ENCODE peak calls at places on chromosomes 13 and 19, in nine cellular contexts. One of them, this sample, is unnamed. For H3K4me1, the result is how much of the 10 kb centered on the place peaks cover.

GRCh38 chr13:104796581-104796980 is 1730.4 kb upstream of the SLC10A2 start:
- DNase-seq in body of pancreas: no peak
- DNase-seq in stomach: no peak
- DNase-seq in prostate gland: no peak
- DNase-seq in K562: no peak
- DNase-seq in uterus: no peak
- DNase-seq in adrenal gland: no peak
- DNase-seq in IMR-90: no peak
- DNase-seq in A549: no peak
- DNase-seq in this sample: no peak

GRCh38 chr19:13347351-13347750 is 158.9 kb downstream of the CACNA1A start:
- DNase-seq in body of pancreas: peak
- DNase-seq in stomach: no peak
- DNase-seq in prostate gland: no peak
- DNase-seq in K562: no peak
- DNase-seq in uterus: no peak
- DNase-seq in adrenal gland: no peak
- DNase-seq in IMR-90: no peak
- DNase-seq in A549: no peak
- DNase-seq in this sample: no peak

GRCh38 chr19:13843104-13843921 is 33.6 kb upstream of the NANOS3 start:
- DNase-seq in body of pancreas: peak
- DNase-seq in stomach: peak
- DNase-seq in prostate gland: peak
- DNase-seq in K562: no peak
- DNase-seq in uterus: peak
- DNase-seq in adrenal gland: peak
- DNase-seq in IMR-90: peak
- DNase-seq in A549: no peak
- DNase-seq in this sample: no peak

GRCh38 chr13:97975280-97975850 is 21.9 kb downstream of the IPO5 start:
- DNase-seq in body of pancreas: no peak
- DNase-seq in stomach: no peak
- DNase-seq in prostate gland: no peak
- DNase-seq in K562: no peak
- DNase-seq in uterus: no peak
- DNase-seq in adrenal gland: no peak
- DNase-seq in IMR-90: no peak
- DNase-seq in A549: no peak
- DNase-seq in this sample: no peak

GRCh38 chr19:44777715-44778347 is at the start of gene CBLC:
- DNase-seq in body of pancreas: peak
- DNase-seq in stomach: peak
- DNase-seq in prostate gland: peak
- DNase-seq in K562: peak
- DNase-seq in uterus: no peak
- DNase-seq in adrenal gland: peak
- DNase-seq in IMR-90: no peak
- DNase-seq in A549: no peak
- DNase-seq in this sample: peak

GRCh38 chr19:13781547-13781946 is 7.3 kb downstream of the C19orf53 start:
- DNase-seq in body of pancreas: peak
- DNase-seq in stomach: peak
- DNase-seq in prostate gland: no peak
- DNase-seq in K562: peak
- DNase-seq in uterus: peak
- DNase-seq in adrenal gland: peak
- DNase-seq in IMR-90: peak
- DNase-seq in A549: no peak
- DNase-seq in this sample: peak

GRCh38 chr19:4277051-4277700 is 1.9 kb upstream of the SHD start:
- DNase-seq in body of pancreas: no peak
- DNase-seq in stomach: no peak
- DNase-seq in prostate gland: no peak
- DNase-seq in K562: no peak
- DNase-seq in uterus: no peak
- DNase-seq in adrenal gland: no peak
- DNase-seq in IMR-90: no peak
- DNase-seq in A549: no peak
- DNase-seq in this sample: no peak

GRCh38 chr13:100549316-100549715 is 39.3 kb downstream of the GGACT start:
- DNase-seq in body of pancreas: no peak
- DNase-seq in stomach: no peak
- DNase-seq in prostate gland: no peak
- DNase-seq in K562: no peak
- DNase-seq in uterus: no peak
- DNase-seq in adrenal gland: no peak
- DNase-seq in IMR-90: no peak
- DNase-seq in A549: no peak
- DNase-seq in this sample: no peak

GRCh38 chr13:111586291-111586690 is 265.8 kb downstream of the TEX29 start:
- DNase-seq in body of pancreas: no peak
- DNase-seq in stomach: peak
- DNase-seq in prostate gland: no peak
- DNase-seq in K562: no peak
- DNase-seq in uterus: no peak
- DNase-seq in adrenal gland: no peak
- DNase-seq in IMR-90: no peak
- DNase-seq in A549: no peak
- DNase-seq in this sample: no peak

GRCh38 chr13:111589992-111590391 is 269.6 kb downstream of the TEX29 start:
- DNase-seq in body of pancreas: no peak
- DNase-seq in stomach: no peak
- DNase-seq in prostate gland: no peak
- DNase-seq in K562: no peak
- DNase-seq in uterus: no peak
- DNase-seq in adrenal gland: no peak
- DNase-seq in IMR-90: no peak
- DNase-seq in A549: no peak
- DNase-seq in this sample: no peak

GRCh38 chr13:111589321-111589720 is 268.9 kb downstream of the TEX29 start:
- DNase-seq in body of pancreas: no peak
- DNase-seq in stomach: peak
- DNase-seq in prostate gland: no peak
- DNase-seq in K562: no peak
- DNase-seq in uterus: no peak
- DNase-seq in adrenal gland: no peak
- DNase-seq in IMR-90: no peak
- DNase-seq in A549: no peak
- DNase-seq in this sample: no peak

GRCh38 chr13:111584101-111584500 is 263.7 kb downstream of the TEX29 start:
- DNase-seq in body of pancreas: no peak
- DNase-seq in stomach: peak
- DNase-seq in prostate gland: no peak
- DNase-seq in K562: peak
- DNase-seq in uterus: no peak
- DNase-seq in adrenal gland: no peak
- DNase-seq in IMR-90: no peak
- DNase-seq in A549: no peak
- DNase-seq in this sample: peak

DNA sequence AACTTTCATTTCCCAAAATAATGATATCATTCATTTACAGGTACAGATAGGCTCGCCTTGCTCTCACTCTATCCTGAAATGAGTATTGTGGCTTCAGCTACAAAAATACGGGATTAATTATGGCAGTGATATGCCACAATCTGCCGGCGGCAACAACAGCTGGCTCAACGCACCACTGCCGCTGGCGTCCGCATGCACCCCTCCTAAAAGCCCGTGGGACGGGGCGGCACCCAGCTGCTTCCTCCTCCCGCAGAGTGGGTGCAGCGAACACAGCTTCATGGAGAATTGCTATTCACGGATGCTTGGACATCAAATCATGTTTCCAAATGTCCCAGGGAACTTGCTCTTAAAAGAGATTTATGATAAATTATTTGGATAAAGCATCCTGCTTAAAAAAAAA is 266.8 kb downstream of the TEX29 start:
- DNase-seq in body of pancreas: no peak
- DNase-seq in stomach: peak
- DNase-seq in prostate gland: no peak
- DNase-seq in K562: no peak
- DNase-seq in uterus: no peak
- DNase-seq in adrenal gland: no peak
- DNase-seq in IMR-90: no peak
- DNase-seq in A549: no peak
- DNase-seq in this sample: no peak
- H3K4me1 ChIP-seq in body of pancreas: under half
- H3K4me1 ChIP-seq in stomach: under half
- H3K4me1 ChIP-seq in prostate gland: under half
- H3K4me1 ChIP-seq in K562: under half
- H3K4me1 ChIP-seq in uterus: under half
- H3K4me1 ChIP-seq in adrenal gland: under half
- H3K4me1 ChIP-seq in IMR-90: under half
- H3K4me1 ChIP-seq in A549: under half
- H3K4me1 ChIP-seq in this sample: under half

GRCh38 chr19:821228-821975 is at the start of gene PLPPR3:
- DNase-seq in body of pancreas: no peak
- DNase-seq in stomach: no peak
- DNase-seq in prostate gland: no peak
- DNase-seq in K562: peak
- DNase-seq in uterus: no peak
- DNase-seq in adrenal gland: no peak
- DNase-seq in IMR-90: no peak
- DNase-seq in A549: no peak
- DNase-seq in this sample: no peak

GRCh38 chr19:824885-825284 is 2.8 kb upstream of the AZU1 start:
- DNase-seq in body of pancreas: no peak
- DNase-seq in stomach: no peak
- DNase-seq in prostate gland: no peak
- DNase-seq in K562: no peak
- DNase-seq in uterus: no peak
- DNase-seq in adrenal gland: no peak
- DNase-seq in IMR-90: no peak
- DNase-seq in A549: no peak
- DNase-seq in this sample: no peak

GRCh38 chr19:825897-826640 is 1.6 kb upstream of the AZU1 start:
- DNase-seq in body of pancreas: no peak
- DNase-seq in stomach: no peak
- DNase-seq in prostate gland: no peak
- DNase-seq in K562: no peak
- DNase-seq in uterus: no peak
- DNase-seq in adrenal gland: no peak
- DNase-seq in IMR-90: no peak
- DNase-seq in A549: no peak
- DNase-seq in this sample: no peak

GRCh38 chr19:823565-824121 is 1.9 kb upstream of the PLPPR3 start:
- DNase-seq in body of pancreas: no peak
- DNase-seq in stomach: no peak
- DNase-seq in prostate gland: no peak
- DNase-seq in K562: peak
- DNase-seq in uterus: no peak
- DNase-seq in adrenal gland: no peak
- DNase-seq in IMR-90: no peak
- DNase-seq in A549: no peak
- DNase-seq in this sample: no peak

DNA sequence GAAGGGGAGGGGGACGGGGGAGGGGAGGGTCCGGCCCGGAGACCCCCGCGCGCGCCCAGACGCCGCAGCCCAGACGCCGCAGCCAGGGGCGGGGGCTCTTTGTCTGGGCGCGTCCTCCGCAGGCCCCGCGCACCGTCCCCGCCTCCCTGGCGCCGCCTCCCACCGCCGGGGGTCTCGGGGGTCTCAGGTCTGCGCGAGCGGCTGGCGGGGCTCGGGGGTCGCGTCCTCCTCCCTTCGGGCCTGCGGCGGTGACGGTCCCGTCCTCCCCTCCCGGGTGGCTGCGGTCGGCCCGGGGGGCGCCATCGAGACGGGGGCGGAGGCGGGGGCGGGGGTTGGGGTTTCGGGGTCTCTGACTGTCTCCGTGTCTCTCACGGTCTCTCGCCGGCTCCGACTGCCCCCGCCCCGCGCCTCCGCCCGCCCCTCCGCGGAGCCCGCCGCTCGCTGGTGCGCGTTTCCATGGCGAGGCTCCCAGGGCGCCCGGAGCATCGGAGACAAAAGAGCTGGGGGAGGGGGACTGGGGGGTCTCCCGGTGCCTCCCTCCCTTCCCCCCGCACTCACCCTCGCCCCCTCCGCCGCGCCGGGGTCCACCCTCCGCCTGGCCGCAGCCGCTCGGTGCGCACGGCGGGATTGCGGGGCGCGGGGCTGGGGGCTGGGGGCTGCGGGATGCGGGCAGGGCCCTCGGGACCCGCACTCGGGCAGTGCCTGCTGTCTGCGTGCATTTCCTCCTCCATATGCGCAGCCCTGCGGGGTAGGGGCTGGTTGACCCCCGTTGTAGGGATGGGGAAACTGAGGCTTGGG is 420 bp upstream of the PLPPR3 start:
- DNase-seq in body of pancreas: no peak
- DNase-seq in stomach: no peak
- DNase-seq in prostate gland: no peak
- DNase-seq in K562: no peak
- DNase-seq in uterus: no peak
- DNase-seq in adrenal gland: no peak
- DNase-seq in IMR-90: no peak
- DNase-seq in A549: no peak
- DNase-seq in this sample: no peak
- H3K4me3 ChIP-seq in body of pancreas: no peak
- H3K4me3 ChIP-seq in stomach: peak
- H3K4me3 ChIP-seq in prostate gland: peak
- H3K4me3 ChIP-seq in K562: peak
- H3K4me3 ChIP-seq in uterus: peak
- H3K4me3 ChIP-seq in adrenal gland: no peak
- H3K4me3 ChIP-seq in IMR-90: peak
- H3K4me3 ChIP-seq in A549: peak
- H3K4me3 ChIP-seq in this sample: peak

DNA sequence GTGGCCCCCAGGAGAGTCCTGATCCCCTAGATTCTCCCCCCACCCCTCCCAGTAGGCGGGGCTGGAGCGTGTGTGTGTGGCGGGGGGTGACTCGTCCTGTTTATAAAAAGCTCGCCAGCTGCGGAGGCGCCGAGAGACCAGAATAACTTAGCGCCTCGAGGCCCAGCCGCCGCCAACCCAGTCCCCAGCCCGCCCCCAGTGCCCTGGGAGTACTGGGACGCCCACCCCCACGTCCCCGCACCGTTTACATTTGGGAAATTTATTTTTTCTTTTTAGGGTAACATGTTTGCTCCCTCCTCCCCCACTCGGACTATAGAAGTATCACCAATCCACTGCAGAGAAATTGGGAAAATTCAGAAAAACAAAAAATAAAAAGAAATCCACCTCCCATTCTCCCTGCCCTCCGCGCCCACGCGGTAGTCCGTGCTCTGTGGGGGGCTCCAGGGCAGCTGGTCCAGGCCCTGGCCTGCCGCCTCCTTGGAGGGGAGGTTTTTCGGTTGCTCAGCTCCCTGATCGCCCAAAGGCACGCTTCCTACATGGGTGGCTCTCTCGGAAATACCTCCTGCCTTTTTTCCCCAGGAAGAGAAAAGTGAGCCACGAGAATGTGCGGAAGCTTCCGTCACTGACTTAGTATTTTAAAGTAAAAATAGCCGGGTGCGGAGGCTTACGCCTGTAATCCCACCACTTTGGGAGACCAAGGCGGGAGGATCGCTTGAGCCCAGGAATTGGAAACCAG is 1.5 kb upstream of the RAB3A start:
- DNase-seq in body of pancreas: peak
- DNase-seq in stomach: peak
- DNase-seq in prostate gland: peak
- DNase-seq in K562: peak
- DNase-seq in uterus: peak
- DNase-seq in adrenal gland: peak
- DNase-seq in IMR-90: peak
- DNase-seq in A549: no peak
- DNase-seq in this sample: peak
- TF ChIP-seq POLR2A in body of pancreas: no peak
- TF ChIP-seq POLR2A in stomach: no peak
- TF ChIP-seq POLR2A in prostate gland: peak
- TF ChIP-seq POLR2A in K562: peak
- TF ChIP-seq POLR2A in uterus: peak
- TF ChIP-seq POLR2A in adrenal gland: no peak
- TF ChIP-seq POLR2A in IMR-90: peak
- TF ChIP-seq POLR2A in A549: no peak
- TF ChIP-seq POLR2A in this sample: no peak

GRCh38 chr19:7736148-7736547 is 4.2 kb upstream of the CLEC4G start:
- DNase-seq in body of pancreas: no peak
- DNase-seq in stomach: no peak
- DNase-seq in prostate gland: no peak
- DNase-seq in K562: no peak
- DNase-seq in uterus: no peak
- DNase-seq in adrenal gland: no peak
- DNase-seq in IMR-90: no peak
- DNase-seq in A549: no peak
- DNase-seq in this sample: no peak
- H3K4me1 ChIP-seq in body of pancreas: under half
- H3K4me1 ChIP-seq in stomach: under half
- H3K4me1 ChIP-seq in prostate gland: under half
- H3K4me1 ChIP-seq in K562: under half
- H3K4me1 ChIP-seq in uterus: under half
- H3K4me1 ChIP-seq in adrenal gland: under half
- H3K4me1 ChIP-seq in IMR-90: under half
- H3K4me1 ChIP-seq in A549: under half
- H3K4me1 ChIP-seq in this sample: under half

This sample was measured in Peyer's patch.